ENCODE peak calls at places on chromosome 17, in four cellular contexts. One of them, this sample, is unnamed. For H3K27me3, the result is how much of the 10 kb centered on the place peaks cover.

GRCh38 chr17:74231846-74232713 is 18.7 kb downstream of the TTYH2 start:
- DNase-seq in K562: no peak
- DNase-seq in GM12878: no peak
- DNase-seq in SK-N-SH: no peak
- DNase-seq in this sample: no peak

GRCh38 chr17:49514374-49514738 is 19.3 kb downstream of the NGFR start:
- DNase-seq in SK-N-SH: peak
- DNase-seq in GM12878: no peak
- DNase-seq in K562: peak
- DNase-seq in this sample: no peak

GRCh38 chr17:75565066-75565465 is 22.5 kb upstream of the MYO15B start:
- DNase-seq in K562: no peak
- DNase-seq in SK-N-SH: no peak
- DNase-seq in GM12878: no peak
- DNase-seq in this sample: peak

GRCh38 chr17:18966831-18967624 is 15.1 kb downstream of the SLC5A10 start:
- DNase-seq in GM12878: no peak
- DNase-seq in K562: no peak
- DNase-seq in SK-N-SH: no peak
- DNase-seq in this sample: peak

GRCh38 chr17:4189280-4189679 is 46.3 kb downstream of the CYB5D2 start:
- DNase-seq in K562: no peak
- DNase-seq in GM12878: no peak
- DNase-seq in SK-N-SH: no peak
- DNase-seq in this sample: no peak

GRCh38 chr17:40177275-40177874 is at the start of gene RAPGEFL1:
- DNase-seq in K562: peak
- DNase-seq in GM12878: peak
- DNase-seq in SK-N-SH: peak
- DNase-seq in this sample: peak

GRCh38 chr17:10337136-10337535 is 35.7 kb downstream of the MYH13 start:
- DNase-seq in SK-N-SH: no peak
- DNase-seq in GM12878: no peak
- DNase-seq in K562: no peak
- DNase-seq in this sample: peak

GRCh38 chr17:76951375-76951905 is 83.2 kb downstream of the MGAT5B start:
- DNase-seq in K562: no peak
- DNase-seq in GM12878: no peak
- DNase-seq in SK-N-SH: no peak
- DNase-seq in this sample: no peak

GRCh38 chr17:44439168-44439567 is 49.7 kb upstream of the ITGA2B start:
- DNase-seq in K562: no peak
- DNase-seq in SK-N-SH: no peak
- DNase-seq in GM12878: no peak
- DNase-seq in this sample: no peak

GRCh38 chr17:58231644-58232043 is 6.7 kb upstream of the LPO start:
- DNase-seq in GM12878: no peak
- DNase-seq in K562: no peak
- DNase-seq in SK-N-SH: no peak
- DNase-seq in this sample: peak

GRCh38 chr17:82317394-82318168 is at the start of gene CD7:
- DNase-seq in SK-N-SH: no peak
- DNase-seq in K562: no peak
- DNase-seq in GM12878: no peak
- DNase-seq in this sample: no peak

GRCh38 chr17:51006601-51007000 is 114.1 kb downstream of the SPAG9 start:
- DNase-seq in GM12878: no peak
- DNase-seq in SK-N-SH: no peak
- DNase-seq in K562: no peak
- DNase-seq in this sample: peak

GRCh38 chr17:51005768-51006167 is 114.9 kb downstream of the SPAG9 start:
- DNase-seq in SK-N-SH: no peak
- DNase-seq in GM12878: no peak
- DNase-seq in K562: no peak
- DNase-seq in this sample: no peak

GRCh38 chr17:51000835-51001638 is 119.6 kb downstream of the SPAG9 start:
- DNase-seq in SK-N-SH: peak
- DNase-seq in GM12878: peak
- DNase-seq in K562: peak
- DNase-seq in this sample: peak

DNA sequence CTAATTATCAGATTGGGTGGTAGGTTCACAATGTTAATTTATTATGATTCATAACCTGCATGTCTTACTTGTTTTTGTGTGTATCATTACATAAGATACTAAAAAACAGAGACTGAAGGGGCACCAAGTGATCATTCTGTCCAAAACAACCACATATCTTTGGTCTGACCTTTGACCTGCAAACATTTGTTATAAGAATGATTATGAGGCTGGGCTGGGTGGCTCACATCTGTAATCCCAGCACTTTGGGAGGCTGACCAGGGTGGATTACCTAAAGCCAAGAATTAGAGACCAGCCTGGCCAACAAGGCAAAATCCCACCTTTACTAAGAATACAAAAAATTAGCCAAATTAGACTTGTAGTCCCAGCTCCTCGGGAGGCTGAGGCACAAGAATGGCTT is 116.4 kb downstream of the SPAG9 start:
- DNase-seq in SK-N-SH: no peak
- DNase-seq in K562: no peak
- DNase-seq in GM12878: no peak
- DNase-seq in this sample: no peak
- H3K4me3 ChIP-seq in SK-N-SH: no peak
- H3K4me3 ChIP-seq in K562: no peak
- H3K4me3 ChIP-seq in GM12878: no peak
- H3K4me3 ChIP-seq in this sample: no peak

GRCh38 chr17:37790153-37790552 is 45.3 kb upstream of the HNF1B start:
- DNase-seq in GM12878: no peak
- DNase-seq in K562: no peak
- DNase-seq in SK-N-SH: no peak
- DNase-seq in this sample: no peak

GRCh38 chr17:37789166-37789565 is 44.3 kb upstream of the HNF1B start:
- DNase-seq in K562: no peak
- DNase-seq in SK-N-SH: no peak
- DNase-seq in GM12878: no peak
- DNase-seq in this sample: no peak

GRCh38 chr17:37786481-37786880 is 41.6 kb upstream of the HNF1B start:
- DNase-seq in K562: no peak
- DNase-seq in SK-N-SH: no peak
- DNase-seq in GM12878: no peak
- DNase-seq in this sample: peak

GRCh38 chr17:37788531-37788930 is 43.7 kb upstream of the HNF1B start:
- DNase-seq in SK-N-SH: no peak
- DNase-seq in K562: no peak
- DNase-seq in GM12878: no peak
- DNase-seq in this sample: no peak

GRCh38 chr17:37787055-37787720 is 42.3 kb upstream of the HNF1B start:
- DNase-seq in SK-N-SH: no peak
- DNase-seq in GM12878: no peak
- DNase-seq in K562: no peak
- DNase-seq in this sample: peak
- H3K27me3 ChIP-seq in SK-N-SH: under half
- H3K27me3 ChIP-seq in GM12878: under half
- H3K27me3 ChIP-seq in K562: under half
- H3K27me3 ChIP-seq in this sample: under half

DNA sequence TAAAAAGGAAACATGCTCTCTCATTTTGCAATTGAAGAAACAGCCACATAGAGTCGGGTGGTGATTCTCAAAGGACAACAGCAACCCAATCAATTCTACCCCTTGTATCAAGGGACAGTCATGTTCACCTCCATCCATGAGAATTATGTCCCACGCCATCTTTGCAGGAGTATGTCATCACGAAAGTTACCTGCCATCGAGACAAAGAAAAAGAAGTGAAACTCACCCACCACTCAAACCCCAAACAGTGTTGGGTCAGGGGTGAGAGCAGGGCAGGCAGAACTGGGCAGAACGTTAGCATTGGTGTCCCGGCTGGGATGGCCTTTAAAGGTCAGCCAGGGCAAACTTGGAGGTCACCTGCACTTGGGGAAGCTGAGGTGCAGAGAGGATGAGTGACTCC is 24.2 kb upstream of the HNF1B start:
- DNase-seq in SK-N-SH: no peak
- DNase-seq in GM12878: no peak
- DNase-seq in K562: no peak
- DNase-seq in this sample: no peak
- TF ChIP-seq RCOR1 in SK-N-SH: no peak
- TF ChIP-seq RCOR1 in GM12878: no peak
- TF ChIP-seq RCOR1 in K562: no peak
- TF ChIP-seq RCOR1 in this sample: no peak

DNA sequence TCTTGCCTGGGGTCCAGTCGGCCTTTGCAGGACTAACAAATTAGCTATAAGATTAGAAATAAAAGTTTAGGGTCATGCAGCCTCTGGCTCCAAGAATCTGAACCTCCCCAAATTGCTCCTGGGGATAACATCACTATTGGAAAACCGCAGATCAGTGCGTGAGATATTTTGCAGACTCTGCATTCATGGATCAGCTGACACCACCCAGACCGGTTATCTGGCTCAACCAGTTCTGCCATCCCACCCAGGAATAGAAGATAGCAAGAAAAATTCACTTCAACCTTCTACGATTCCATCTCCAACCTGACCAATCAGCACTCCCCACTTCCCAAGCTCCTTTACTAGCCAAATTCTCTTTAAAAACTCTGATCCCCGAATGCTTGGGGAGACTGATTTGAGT is 4.3 kb upstream of the PGS1 start:
- DNase-seq in K562: peak
- DNase-seq in SK-N-SH: no peak
- DNase-seq in GM12878: no peak
- DNase-seq in this sample: no peak
- H3K4me3 ChIP-seq in K562: no peak
- H3K4me3 ChIP-seq in SK-N-SH: no peak
- H3K4me3 ChIP-seq in GM12878: no peak
- H3K4me3 ChIP-seq in this sample: no peak

This sample was measured in IMR-90.